ENCODE peak calls at places on chromosomes 1 and 21, in seven cellular contexts. One of them, this sample, is unnamed.
A peak's percentile ranks its signal among the peaks of the same experiment; 100 is the strongest.

GRCh38 chr1:60679976-60680375 is 402.4 kb upstream of the NFIA start:
- DNase-seq in SK-N-SH: no peak
- DNase-seq in H1: no peak
- DNase-seq in HepG2: no peak
- DNase-seq in HCT116: no peak
- DNase-seq in GM12878: no peak
- DNase-seq in K562: no peak
- DNase-seq in this sample: no peak

GRCh38 chr1:204711947-204712701 is 26.6 kb upstream of the LRRN2 start:
- DNase-seq in SK-N-SH: peak; percentile 58
- DNase-seq in GM12878: no peak
- DNase-seq in K562: peak; percentile 47
- DNase-seq in H1: no peak
- DNase-seq in HepG2: no peak
- DNase-seq in HCT116: no peak
- DNase-seq in this sample: no peak

GRCh38 chr1:184210048-184210447 is 158.5 kb downstream of the TSEN15 start:
- DNase-seq in GM12878: no peak
- DNase-seq in HCT116: no peak
- DNase-seq in K562: no peak
- DNase-seq in H1: no peak
- DNase-seq in HepG2: no peak
- DNase-seq in SK-N-SH: no peak
- DNase-seq in this sample: no peak

GRCh38 chr21:39904457-39904856 is 37.2 kb downstream of the PCP4 start:
- DNase-seq in GM12878: no peak
- DNase-seq in HCT116: no peak
- DNase-seq in K562: no peak
- DNase-seq in HepG2: no peak
- DNase-seq in H1: no peak
- DNase-seq in SK-N-SH: no peak
- DNase-seq in this sample: no peak

GRCh38 chr1:59617418-59617817 is 197.3 kb upstream of the HOOK1 start:
- DNase-seq in GM12878: no peak
- DNase-seq in H1: no peak
- DNase-seq in K562: no peak
- DNase-seq in HCT116: no peak
- DNase-seq in SK-N-SH: no peak
- DNase-seq in HepG2: no peak
- DNase-seq in this sample: no peak

GRCh38 chr1:94006604-94007003 is 97.4 kb upstream of the GCLM start:
- DNase-seq in GM12878: no peak
- DNase-seq in H1: no peak
- DNase-seq in HCT116: no peak
- DNase-seq in HepG2: no peak
- DNase-seq in SK-N-SH: no peak
- DNase-seq in K562: no peak
- DNase-seq in this sample: no peak

GRCh38 chr1:13749543-13750307 is 49.7 kb downstream of the PRDM2 start:
- DNase-seq in HepG2: peak; percentile 15
- DNase-seq in SK-N-SH: no peak
- DNase-seq in K562: peak; percentile 74
- DNase-seq in H1: no peak
- DNase-seq in HCT116: no peak
- DNase-seq in GM12878: no peak
- DNase-seq in this sample: no peak

GRCh38 chr1:21567241-21568005 is 58.2 kb downstream of the ALPL start:
- DNase-seq in K562: no peak
- DNase-seq in SK-N-SH: no peak
- DNase-seq in H1: no peak
- DNase-seq in HCT116: no peak
- DNase-seq in GM12878: no peak
- DNase-seq in HepG2: no peak
- DNase-seq in this sample: no peak

GRCh38 chr21:28758042-28758882 is 234.4 kb downstream of the LTN1 start:
- DNase-seq in K562: no peak
- DNase-seq in H1: no peak
- DNase-seq in GM12878: no peak
- DNase-seq in HCT116: no peak
- DNase-seq in HepG2: no peak
- DNase-seq in SK-N-SH: no peak
- DNase-seq in this sample: no peak

GRCh38 chr1:83928396-83928795 is 70.5 kb downstream of the TTLL7 start:
- DNase-seq in GM12878: no peak
- DNase-seq in HCT116: no peak
- DNase-seq in HepG2: no peak
- DNase-seq in H1: no peak
- DNase-seq in SK-N-SH: no peak
- DNase-seq in K562: no peak
- DNase-seq in this sample: no peak

GRCh38 chr21:33657124-33657842 is 15.0 kb downstream of the ITSN1 start:
- DNase-seq in HepG2: no peak
- DNase-seq in GM12878: no peak
- DNase-seq in H1: no peak
- DNase-seq in HCT116: no peak
- DNase-seq in SK-N-SH: no peak
- DNase-seq in K562: peak; percentile 37
- DNase-seq in this sample: no peak

GRCh38 chr1:18128298-18128697 is 20.7 kb downstream of the IGSF21 start:
- DNase-seq in SK-N-SH: no peak
- DNase-seq in H1: no peak
- DNase-seq in HepG2: peak; percentile 70
- DNase-seq in GM12878: no peak
- DNase-seq in K562: no peak
- DNase-seq in HCT116: no peak
- DNase-seq in this sample: no peak

GRCh38 chr1:213163278-213163711 is 112.3 kb downstream of the RPS6KC1 start:
- DNase-seq in H1: no peak
- DNase-seq in HCT116: no peak
- DNase-seq in SK-N-SH: no peak
- DNase-seq in GM12878: no peak
- DNase-seq in HepG2: no peak
- DNase-seq in K562: no peak
- DNase-seq in this sample: no peak

GRCh38 chr1:41835488-41835887 is 83.2 kb downstream of the HIVEP3 start:
- DNase-seq in SK-N-SH: no peak
- DNase-seq in HepG2: no peak
- DNase-seq in HCT116: no peak
- DNase-seq in K562: no peak
- DNase-seq in GM12878: no peak
- DNase-seq in H1: no peak
- DNase-seq in this sample: no peak

GRCh38 chr1:54859687-54860391 is 27.2 kb downstream of the DHCR24 start:
- DNase-seq in SK-N-SH: no peak
- DNase-seq in GM12878: no peak
- DNase-seq in H1: no peak
- DNase-seq in K562: no peak
- DNase-seq in HepG2: no peak
- DNase-seq in HCT116: no peak
- DNase-seq in this sample: no peak

GRCh38 chr1:192904438-192904895 is 95.6 kb downstream of the RGS2 start:
- DNase-seq in GM12878: no peak
- DNase-seq in HepG2: no peak
- DNase-seq in HCT116: no peak
- DNase-seq in SK-N-SH: no peak
- DNase-seq in K562: no peak
- DNase-seq in H1: no peak
- DNase-seq in this sample: no peak

DNA sequence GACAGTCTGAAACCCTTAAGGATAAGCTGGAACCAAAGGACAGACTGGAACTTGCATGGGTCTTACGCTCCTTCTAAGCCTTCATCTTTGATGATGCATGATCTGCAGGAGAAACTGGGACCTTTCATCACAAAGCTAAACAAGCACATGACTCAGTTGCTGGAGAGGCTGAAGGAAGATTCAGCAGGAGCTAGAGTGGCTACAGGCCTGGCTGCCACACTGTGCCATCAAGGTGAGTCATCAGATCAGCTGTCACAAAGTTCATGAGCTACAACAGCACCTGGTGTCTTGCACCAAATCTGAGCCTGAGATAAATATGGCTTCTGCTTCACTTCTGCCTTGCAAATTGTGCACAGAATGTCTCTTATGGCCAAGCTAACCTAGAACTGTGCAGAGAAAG is 95.5 kb upstream of the MARK1 start:
- DNase-seq in HCT116: peak; percentile 3
- DNase-seq in GM12878: no peak
- DNase-seq in H1: no peak
- DNase-seq in HepG2: no peak
- DNase-seq in K562: no peak
- DNase-seq in SK-N-SH: no peak
- DNase-seq in this sample: no peak
- TF ChIP-seq JUND in HCT116: peak; percentile 54
- TF ChIP-seq JUND in GM12878: no peak
- TF ChIP-seq JUND in H1: no peak
- TF ChIP-seq JUND in HepG2: no peak
- TF ChIP-seq JUND in K562: no peak
- TF ChIP-seq JUND in SK-N-SH: no peak
- TF ChIP-seq JUND in this sample: no peak

GRCh38 chr1:117257291-117257690 is 46.6 kb upstream of the VTCN1 start:
- DNase-seq in GM12878: no peak
- DNase-seq in HCT116: no peak
- DNase-seq in K562: no peak
- DNase-seq in HepG2: no peak
- DNase-seq in H1: no peak
- DNase-seq in SK-N-SH: no peak
- DNase-seq in this sample: no peak

GRCh38 chr1:117262976-117263375 is 52.2 kb upstream of the VTCN1 start:
- DNase-seq in HCT116: no peak
- DNase-seq in GM12878: no peak
- DNase-seq in SK-N-SH: no peak
- DNase-seq in K562: no peak
- DNase-seq in H1: no peak
- DNase-seq in HepG2: no peak
- DNase-seq in this sample: no peak

GRCh38 chr1:117258791-117259190 is 48.1 kb upstream of the VTCN1 start:
- DNase-seq in SK-N-SH: no peak
- DNase-seq in HepG2: no peak
- DNase-seq in HCT116: no peak
- DNase-seq in K562: no peak
- DNase-seq in H1: no peak
- DNase-seq in GM12878: no peak
- DNase-seq in this sample: no peak

DNA sequence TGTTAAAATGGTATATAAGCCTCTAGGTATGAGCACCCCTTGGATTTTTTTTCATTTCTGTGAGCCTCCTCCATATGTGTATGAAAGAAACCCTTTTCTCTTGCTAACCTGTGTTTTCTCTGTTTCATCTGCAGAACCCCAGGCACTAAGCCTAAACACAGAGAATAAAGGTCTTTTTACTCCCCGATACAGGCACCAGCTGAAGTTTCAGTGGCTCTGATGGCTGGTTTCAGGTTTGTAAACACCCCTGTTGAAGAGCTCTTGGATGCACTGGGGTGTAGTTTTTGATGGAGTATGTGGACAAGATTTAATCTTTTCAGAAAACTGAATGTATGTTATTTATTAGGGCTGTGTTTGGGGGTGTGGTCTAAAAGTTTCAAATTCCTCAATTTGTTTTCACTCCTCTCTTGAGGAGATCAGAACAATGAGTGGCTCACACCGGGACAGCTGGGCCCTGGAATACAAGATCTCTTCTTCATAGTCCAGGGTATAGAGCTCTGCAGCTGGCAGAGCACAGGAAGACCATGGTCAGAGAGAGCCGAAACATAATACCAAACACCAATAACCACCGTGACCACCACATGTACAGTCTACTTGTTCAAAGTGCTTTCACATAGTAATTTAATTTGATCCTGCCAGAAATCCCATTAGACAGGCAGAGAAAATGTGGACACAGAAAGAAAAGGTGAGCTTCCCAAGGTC is 50.2 kb upstream of the VTCN1 start:
- DNase-seq in SK-N-SH: no peak
- DNase-seq in HepG2: no peak
- DNase-seq in K562: no peak
- DNase-seq in H1: no peak
- DNase-seq in HCT116: no peak
- DNase-seq in GM12878: no peak
- DNase-seq in this sample: no peak
- TF ChIP-seq JUND in SK-N-SH: no peak
- TF ChIP-seq JUND in HepG2: no peak
- TF ChIP-seq JUND in K562: no peak
- TF ChIP-seq JUND in H1: no peak
- TF ChIP-seq JUND in HCT116: no peak
- TF ChIP-seq JUND in GM12878: no peak
- TF ChIP-seq JUND in this sample: no peak

GRCh38 chr21:46664316-46664995 is 29.0 kb downstream of the PRMT2 start:
- DNase-seq in HepG2: no peak
- DNase-seq in SK-N-SH: no peak
- DNase-seq in HCT116: no peak
- DNase-seq in GM12878: no peak
- DNase-seq in K562: no peak
- DNase-seq in H1: no peak
- DNase-seq in this sample: no peak

GRCh38 chr21:46668381-46668780 is 32.9 kb downstream of the PRMT2 start:
- DNase-seq in HCT116: no peak
- DNase-seq in GM12878: no peak
- DNase-seq in SK-N-SH: no peak
- DNase-seq in H1: no peak
- DNase-seq in K562: no peak
- DNase-seq in HepG2: no peak
- DNase-seq in this sample: no peak

GRCh38 chr21:46667191-46667734 is 31.8 kb downstream of the PRMT2 start:
- DNase-seq in K562: no peak
- DNase-seq in GM12878: no peak
- DNase-seq in HCT116: no peak
- DNase-seq in H1: no peak
- DNase-seq in SK-N-SH: peak; percentile 78
- DNase-seq in HepG2: peak; percentile 16
- DNase-seq in this sample: peak; percentile 55

GRCh38 chr21:46665566-46665965 is 30.1 kb downstream of the PRMT2 start:
- DNase-seq in GM12878: no peak
- DNase-seq in HCT116: no peak
- DNase-seq in HepG2: no peak
- DNase-seq in SK-N-SH: no peak
- DNase-seq in K562: no peak
- DNase-seq in H1: no peak
- DNase-seq in this sample: no peak

GRCh38 chr21:46667735-46668380 is 32.4 kb downstream of the PRMT2 start:
- DNase-seq in GM12878: no peak
- DNase-seq in HCT116: no peak
- DNase-seq in K562: no peak
- DNase-seq in SK-N-SH: peak; percentile 80
- DNase-seq in H1: no peak
- DNase-seq in HepG2: peak; percentile 14
- DNase-seq in this sample: peak; percentile 60
- TF ChIP-seq JUND in GM12878: no peak
- TF ChIP-seq JUND in HCT116: no peak
- TF ChIP-seq JUND in K562: no peak
- TF ChIP-seq JUND in SK-N-SH: no peak
- TF ChIP-seq JUND in H1: no peak
- TF ChIP-seq JUND in HepG2: no peak
- TF ChIP-seq JUND in this sample: no peak

DNA sequence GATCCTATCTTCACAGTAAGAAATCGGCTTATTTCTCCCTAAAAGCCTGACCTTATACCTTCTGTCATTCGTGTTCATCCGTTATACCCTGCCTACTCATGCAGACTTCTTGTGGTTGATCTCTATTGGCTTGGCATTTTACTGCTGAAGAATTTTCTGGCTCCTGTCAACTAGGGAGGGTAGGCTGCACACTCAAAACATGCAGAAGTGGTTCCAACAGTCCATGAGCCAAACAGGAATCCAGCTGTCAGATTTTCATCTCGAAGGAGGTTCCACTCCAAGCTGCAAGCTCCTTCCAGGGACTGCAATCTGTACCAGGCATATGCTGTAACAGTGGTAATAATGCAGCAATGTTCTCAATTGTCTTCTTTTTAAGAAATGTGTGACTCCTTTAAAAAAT is 10.1 kb downstream of the DNAJC11 start:
- DNase-seq in H1: no peak
- DNase-seq in K562: no peak
- DNase-seq in HepG2: no peak
- DNase-seq in GM12878: no peak
- DNase-seq in SK-N-SH: no peak
- DNase-seq in HCT116: no peak
- DNase-seq in this sample: no peak
- TF ChIP-seq JUND in H1: no peak
- TF ChIP-seq JUND in K562: no peak
- TF ChIP-seq JUND in HepG2: no peak
- TF ChIP-seq JUND in GM12878: no peak
- TF ChIP-seq JUND in SK-N-SH: no peak
- TF ChIP-seq JUND in HCT116: no peak
- TF ChIP-seq JUND in this sample: no peak